ENCODE peak calls at places on chromosomes 5 and 9, in ten cellular contexts. One of them, this sample, is unnamed.
A peak's percentile ranks its signal among the peaks of the same experiment; 100 is the strongest.

GRCh38 chr9:135329571-135330306 is 149.8 kb upstream of the PPP1R26 start:
- DNase-seq in lower lobe of right lung: no peak
- DNase-seq in OCI-LY7: no peak
- DNase-seq in fibroblast of the aortic adventitia: no peak
- DNase-seq in brain microvascular endothelial cell: no peak
- DNase-seq in spleen: no peak
- DNase-seq in AG10803: no peak
- DNase-seq in heart right ventricle: no peak
- DNase-seq in K562: no peak
- DNase-seq in fibroblast of mammary gland: no peak
- DNase-seq in this sample: no peak

GRCh38 chr5:136906545-136906944 is 541.2 kb upstream of the TRPC7 start:
- DNase-seq in OCI-LY7: no peak
- DNase-seq in spleen: no peak
- DNase-seq in heart right ventricle: no peak
- DNase-seq in fibroblast of mammary gland: no peak
- DNase-seq in brain microvascular endothelial cell: no peak
- DNase-seq in K562: no peak
- DNase-seq in lower lobe of right lung: no peak
- DNase-seq in AG10803: no peak
- DNase-seq in fibroblast of the aortic adventitia: no peak
- DNase-seq in this sample: no peak

GRCh38 chr5:94746731-94747124 is 128.3 kb downstream of the SLF1 start:
- DNase-seq in brain microvascular endothelial cell: peak; percentile 31
- DNase-seq in spleen: no peak
- DNase-seq in fibroblast of the aortic adventitia: peak; percentile 34
- DNase-seq in fibroblast of mammary gland: peak; percentile 16
- DNase-seq in heart right ventricle: no peak
- DNase-seq in AG10803: no peak
- DNase-seq in OCI-LY7: peak; percentile 87
- DNase-seq in K562: peak; percentile 9
- DNase-seq in lower lobe of right lung: no peak
- DNase-seq in this sample: no peak

GRCh38 chr5:36657563-36657995 is 51.2 kb downstream of the SLC1A3 start:
- DNase-seq in K562: no peak
- DNase-seq in spleen: no peak
- DNase-seq in heart right ventricle: peak; percentile 76
- DNase-seq in AG10803: peak; percentile 100
- DNase-seq in fibroblast of the aortic adventitia: peak; percentile 100
- DNase-seq in fibroblast of mammary gland: peak; percentile 100
- DNase-seq in OCI-LY7: no peak
- DNase-seq in brain microvascular endothelial cell: peak; percentile 99
- DNase-seq in lower lobe of right lung: no peak
- DNase-seq in this sample: no peak

GRCh38 chr5:13830536-13830935 is 114.0 kb downstream of the DNAH5 start:
- DNase-seq in fibroblast of the aortic adventitia: no peak
- DNase-seq in lower lobe of right lung: no peak
- DNase-seq in heart right ventricle: no peak
- DNase-seq in OCI-LY7: no peak
- DNase-seq in K562: no peak
- DNase-seq in brain microvascular endothelial cell: no peak
- DNase-seq in spleen: no peak
- DNase-seq in fibroblast of mammary gland: no peak
- DNase-seq in AG10803: no peak
- DNase-seq in this sample: no peak

GRCh38 chr9:136807281-136808074 is at the start of gene RABL6:
- DNase-seq in lower lobe of right lung: peak; percentile 83
- DNase-seq in brain microvascular endothelial cell: peak; percentile 35
- DNase-seq in fibroblast of the aortic adventitia: peak; percentile 63
- DNase-seq in heart right ventricle: peak; percentile 74
- DNase-seq in OCI-LY7: peak; percentile 86
- DNase-seq in K562: peak; percentile 88
- DNase-seq in spleen: peak; percentile 94
- DNase-seq in AG10803: peak; percentile 56
- DNase-seq in fibroblast of mammary gland: peak; percentile 58
- DNase-seq in this sample: peak; percentile 97

GRCh38 chr5:94314507-94315170 is 303.8 kb downstream of the KIAA0825 start:
- DNase-seq in AG10803: no peak
- DNase-seq in fibroblast of the aortic adventitia: no peak
- DNase-seq in fibroblast of mammary gland: peak; percentile 10
- DNase-seq in OCI-LY7: no peak
- DNase-seq in spleen: no peak
- DNase-seq in heart right ventricle: no peak
- DNase-seq in brain microvascular endothelial cell: no peak
- DNase-seq in lower lobe of right lung: no peak
- DNase-seq in K562: no peak
- DNase-seq in this sample: no peak

GRCh38 chr5:170216262-170216864 is 16.4 kb upstream of the C5orf58 start:
- DNase-seq in OCI-LY7: peak; percentile 11
- DNase-seq in brain microvascular endothelial cell: peak; percentile 68
- DNase-seq in fibroblast of the aortic adventitia: peak; percentile 64
- DNase-seq in spleen: no peak
- DNase-seq in AG10803: peak; percentile 73
- DNase-seq in K562: peak; percentile 53
- DNase-seq in fibroblast of mammary gland: peak; percentile 71
- DNase-seq in heart right ventricle: peak; percentile 23
- DNase-seq in lower lobe of right lung: no peak
- DNase-seq in this sample: no peak

GRCh38 chr5:40374853-40375252 is 304.9 kb upstream of the PTGER4 start:
- DNase-seq in fibroblast of mammary gland: peak; percentile 12
- DNase-seq in K562: no peak
- DNase-seq in OCI-LY7: no peak
- DNase-seq in heart right ventricle: no peak
- DNase-seq in brain microvascular endothelial cell: no peak
- DNase-seq in spleen: no peak
- DNase-seq in AG10803: no peak
- DNase-seq in fibroblast of the aortic adventitia: no peak
- DNase-seq in lower lobe of right lung: no peak
- DNase-seq in this sample: no peak

GRCh38 chr5:107570805-107571531 is 99.8 kb downstream of the EFNA5 start:
- DNase-seq in K562: no peak
- DNase-seq in fibroblast of mammary gland: no peak
- DNase-seq in OCI-LY7: peak; percentile 94
- DNase-seq in brain microvascular endothelial cell: peak; percentile 21
- DNase-seq in lower lobe of right lung: no peak
- DNase-seq in spleen: no peak
- DNase-seq in heart right ventricle: no peak
- DNase-seq in AG10803: no peak
- DNase-seq in fibroblast of the aortic adventitia: no peak
- DNase-seq in this sample: no peak

GRCh38 chr9:80649001-80649420 is 1040.3 kb downstream of the TLE1 start:
- DNase-seq in fibroblast of the aortic adventitia: peak; percentile 95
- DNase-seq in OCI-LY7: no peak
- DNase-seq in heart right ventricle: peak; percentile 13
- DNase-seq in AG10803: peak; percentile 83
- DNase-seq in lower lobe of right lung: no peak
- DNase-seq in fibroblast of mammary gland: peak; percentile 87
- DNase-seq in spleen: no peak
- DNase-seq in brain microvascular endothelial cell: peak; percentile 76
- DNase-seq in K562: no peak
- DNase-seq in this sample: no peak

GRCh38 chr9:30673132-30673531 is 1711.3 kb upstream of the ACO1 start:
- DNase-seq in lower lobe of right lung: no peak
- DNase-seq in OCI-LY7: no peak
- DNase-seq in heart right ventricle: no peak
- DNase-seq in spleen: no peak
- DNase-seq in brain microvascular endothelial cell: no peak
- DNase-seq in AG10803: no peak
- DNase-seq in fibroblast of the aortic adventitia: no peak
- DNase-seq in fibroblast of mammary gland: no peak
- DNase-seq in K562: no peak
- DNase-seq in this sample: no peak

GRCh38 chr5:158623971-158624370 is 475.7 kb downstream of the EBF1 start:
- DNase-seq in heart right ventricle: no peak
- DNase-seq in OCI-LY7: no peak
- DNase-seq in fibroblast of mammary gland: no peak
- DNase-seq in K562: no peak
- DNase-seq in lower lobe of right lung: no peak
- DNase-seq in AG10803: no peak
- DNase-seq in fibroblast of the aortic adventitia: no peak
- DNase-seq in spleen: no peak
- DNase-seq in brain microvascular endothelial cell: no peak
- DNase-seq in this sample: peak; percentile 16

GRCh38 chr5:14444161-14444560 is 137.4 kb upstream of the OTULINL start:
- DNase-seq in spleen: no peak
- DNase-seq in OCI-LY7: no peak
- DNase-seq in heart right ventricle: no peak
- DNase-seq in AG10803: no peak
- DNase-seq in fibroblast of the aortic adventitia: peak; percentile 30
- DNase-seq in brain microvascular endothelial cell: no peak
- DNase-seq in K562: no peak
- DNase-seq in lower lobe of right lung: no peak
- DNase-seq in fibroblast of mammary gland: no peak
- DNase-seq in this sample: no peak

GRCh38 chr5:172058088-172058487 is 51.6 kb upstream of the FBXW11 start:
- DNase-seq in lower lobe of right lung: no peak
- DNase-seq in fibroblast of the aortic adventitia: no peak
- DNase-seq in AG10803: no peak
- DNase-seq in heart right ventricle: no peak
- DNase-seq in brain microvascular endothelial cell: no peak
- DNase-seq in spleen: no peak
- DNase-seq in K562: no peak
- DNase-seq in fibroblast of mammary gland: no peak
- DNase-seq in OCI-LY7: no peak
- DNase-seq in this sample: no peak

GRCh38 chr9:14616188-14616982 is 76.8 kb downstream of the ZDHHC21 start:
- DNase-seq in OCI-LY7: peak; percentile 75
- DNase-seq in K562: peak; percentile 52
- DNase-seq in AG10803: peak; percentile 75
- DNase-seq in fibroblast of the aortic adventitia: peak; percentile 84
- DNase-seq in fibroblast of mammary gland: peak; percentile 77
- DNase-seq in brain microvascular endothelial cell: peak; percentile 9
- DNase-seq in lower lobe of right lung: no peak
- DNase-seq in heart right ventricle: no peak
- DNase-seq in spleen: no peak
- DNase-seq in this sample: no peak

DNA sequence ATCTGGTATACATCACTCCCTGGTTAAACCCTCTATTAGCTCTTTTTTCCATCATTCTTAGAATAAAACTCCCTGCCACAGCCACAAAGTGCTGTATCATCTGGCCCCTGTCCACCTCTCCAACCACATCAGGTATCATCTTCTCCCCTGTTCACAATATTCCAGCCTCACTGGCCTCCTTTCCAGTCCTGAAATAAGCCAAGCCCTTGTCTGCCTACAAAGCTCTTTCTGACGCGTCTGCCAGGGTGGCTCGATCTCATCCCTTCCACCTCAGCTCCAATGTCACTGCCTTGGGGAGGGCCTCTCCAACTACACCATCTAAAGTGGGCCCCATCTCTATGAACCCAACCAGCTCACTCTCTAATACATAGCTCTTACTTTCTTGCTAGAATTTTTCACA is 21.5 kb downstream of the CDK5RAP2 start:
- DNase-seq in OCI-LY7: no peak
- DNase-seq in fibroblast of mammary gland: no peak
- DNase-seq in fibroblast of the aortic adventitia: no peak
- DNase-seq in lower lobe of right lung: no peak
- DNase-seq in brain microvascular endothelial cell: no peak
- DNase-seq in heart right ventricle: no peak
- DNase-seq in K562: no peak
- DNase-seq in AG10803: no peak
- DNase-seq in spleen: no peak
- DNase-seq in this sample: no peak
- TF ChIP-seq CTCF in OCI-LY7: no peak
- TF ChIP-seq CTCF in fibroblast of mammary gland: no peak
- TF ChIP-seq CTCF in fibroblast of the aortic adventitia: no peak
- TF ChIP-seq CTCF in lower lobe of right lung: no peak
- TF ChIP-seq CTCF in brain microvascular endothelial cell: no peak
- TF ChIP-seq CTCF in heart right ventricle: no peak
- TF ChIP-seq CTCF in K562: no peak
- TF ChIP-seq CTCF in AG10803: no peak
- TF ChIP-seq CTCF in spleen: no peak
- TF ChIP-seq CTCF in this sample: no peak

DNA sequence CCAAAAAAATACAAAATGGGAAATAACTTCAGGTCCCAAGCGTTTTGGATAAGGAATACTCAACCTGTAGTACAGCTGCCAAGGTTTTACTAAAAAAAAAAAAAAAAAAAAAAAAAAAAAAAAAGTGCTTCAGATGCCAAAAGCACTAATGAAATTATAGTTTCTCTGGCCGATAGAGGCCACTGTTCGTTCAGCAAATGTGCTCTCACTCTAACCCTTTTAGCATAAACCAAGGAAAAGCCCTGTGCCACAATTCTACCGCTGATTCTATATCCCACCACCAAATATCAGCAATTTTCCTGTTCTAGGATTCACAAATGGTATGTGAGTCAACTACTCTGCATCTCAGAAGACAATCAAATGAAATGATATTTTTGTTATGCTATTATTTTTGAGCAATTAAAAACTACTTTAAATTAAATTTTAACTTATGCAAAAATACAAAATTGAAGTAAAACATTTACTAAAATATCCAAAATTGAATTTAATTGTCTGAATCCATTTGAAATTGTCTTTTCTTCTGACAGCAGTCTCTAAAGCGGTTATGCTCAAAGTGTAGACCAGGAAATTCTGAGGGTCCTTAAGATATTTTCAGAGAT is 79.8 kb downstream of the RICTOR start:
- DNase-seq in K562: peak; percentile 70
- DNase-seq in brain microvascular endothelial cell: peak; percentile 70
- DNase-seq in heart right ventricle: peak; percentile 20
- DNase-seq in lower lobe of right lung: no peak
- DNase-seq in spleen: no peak
- DNase-seq in fibroblast of mammary gland: peak; percentile 79
- DNase-seq in fibroblast of the aortic adventitia: peak; percentile 84
- DNase-seq in AG10803: peak; percentile 71
- DNase-seq in OCI-LY7: no peak
- DNase-seq in this sample: no peak
- TF ChIP-seq CTCF in K562: peak; percentile 55
- TF ChIP-seq CTCF in brain microvascular endothelial cell: peak; percentile 67
- TF ChIP-seq CTCF in heart right ventricle: peak; percentile 32
- TF ChIP-seq CTCF in lower lobe of right lung: peak; percentile 59
- TF ChIP-seq CTCF in spleen: peak; percentile 33
- TF ChIP-seq CTCF in fibroblast of mammary gland: peak; percentile 66
- TF ChIP-seq CTCF in fibroblast of the aortic adventitia: peak; percentile 60
- TF ChIP-seq CTCF in AG10803: peak; percentile 73
- TF ChIP-seq CTCF in OCI-LY7: no peak
- TF ChIP-seq CTCF in this sample: peak; percentile 54

DNA sequence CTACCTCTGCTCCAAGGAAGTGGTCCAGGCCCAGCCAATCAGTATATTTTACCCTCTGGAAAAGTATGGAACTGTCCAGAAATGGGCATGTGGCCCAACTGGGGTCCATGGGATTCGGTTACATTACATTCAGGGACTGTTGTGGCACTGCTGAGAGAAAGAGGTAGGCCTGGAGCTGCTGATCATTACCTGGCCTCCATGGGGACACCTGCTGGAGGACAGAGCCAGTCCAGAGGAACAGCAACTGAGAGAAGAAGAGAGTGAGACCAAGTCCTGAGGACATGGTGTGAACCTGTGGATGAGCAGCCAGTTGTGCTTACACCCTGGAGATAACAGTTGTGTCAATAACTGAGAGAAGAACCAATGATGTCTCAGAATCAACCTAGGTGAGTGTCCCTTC is 48.2 kb downstream of the HMHB1 start:
- DNase-seq in heart right ventricle: no peak
- DNase-seq in K562: no peak
- DNase-seq in lower lobe of right lung: no peak
- DNase-seq in OCI-LY7: no peak
- DNase-seq in fibroblast of mammary gland: no peak
- DNase-seq in AG10803: no peak
- DNase-seq in spleen: no peak
- DNase-seq in fibroblast of the aortic adventitia: no peak
- DNase-seq in brain microvascular endothelial cell: no peak
- DNase-seq in this sample: no peak
- TF ChIP-seq CTCF in heart right ventricle: no peak
- TF ChIP-seq CTCF in K562: no peak
- TF ChIP-seq CTCF in lower lobe of right lung: no peak
- TF ChIP-seq CTCF in OCI-LY7: no peak
- TF ChIP-seq CTCF in fibroblast of mammary gland: no peak
- TF ChIP-seq CTCF in AG10803: no peak
- TF ChIP-seq CTCF in spleen: no peak
- TF ChIP-seq CTCF in fibroblast of the aortic adventitia: no peak
- TF ChIP-seq CTCF in brain microvascular endothelial cell: no peak
- TF ChIP-seq CTCF in this sample: no peak

GRCh38 chr9:70222354-70222753 is 36.4 kb upstream of the SMC5 start:
- DNase-seq in OCI-LY7: no peak
- DNase-seq in fibroblast of the aortic adventitia: no peak
- DNase-seq in fibroblast of mammary gland: peak; percentile 41
- DNase-seq in spleen: no peak
- DNase-seq in heart right ventricle: no peak
- DNase-seq in K562: no peak
- DNase-seq in brain microvascular endothelial cell: no peak
- DNase-seq in lower lobe of right lung: no peak
- DNase-seq in AG10803: peak; percentile 12
- DNase-seq in this sample: no peak
- TF ChIP-seq CTCF in OCI-LY7: no peak
- TF ChIP-seq CTCF in fibroblast of the aortic adventitia: no peak
- TF ChIP-seq CTCF in fibroblast of mammary gland: no peak
- TF ChIP-seq CTCF in spleen: no peak
- TF ChIP-seq CTCF in heart right ventricle: no peak
- TF ChIP-seq CTCF in K562: no peak
- TF ChIP-seq CTCF in brain microvascular endothelial cell: no peak
- TF ChIP-seq CTCF in lower lobe of right lung: no peak
- TF ChIP-seq CTCF in AG10803: no peak
- TF ChIP-seq CTCF in this sample: no peak

This sample was measured in D721Med.